ENCODE peak calls at places on chromosomes 12 and 14, in nine cellular contexts. E, F, Z, J, G, D, Q, V and N are unnamed samples.

GRCh38 chr14:50920482-50921225 is 23.6 kb downstream of the PYGL start:
- DNase-seq in E (no peak), F (no peak), Z (no peak), J (no peak), G (no peak), D (no peak), Q (peak; percentile 78), V (no peak), N (no peak)

GRCh38 chr12:19712041-19712440 is 272.7 kb downstream of the AEBP2 start:
- DNase-seq in E (peak; percentile 33), F (no peak), Z (no peak), J (no peak), G (no peak), D (no peak), Q (peak; percentile 88), V (no peak), N (no peak)

GRCh38 chr12:101172316-101172715 is 37.7 kb downstream of the SLC5A8 start:
- DNase-seq in E (no peak), F (peak; percentile 35), Z (no peak), J (peak; percentile 69), G (no peak), D (peak; percentile 95), Q (no peak), V (peak; percentile 67), N (peak; percentile 8)

GRCh38 chr14:106044515-106044914 is 518.1 kb downstream of the TMEM121 start:
- DNase-seq in E (no peak), F (no peak), Z (no peak), J (no peak), G (no peak), D (no peak), Q (no peak), V (no peak), N (no peak)

GRCh38 chr12:264269-264668 is 1.6 kb upstream of the SLC6A13 start:
- DNase-seq in E (no peak), F (no peak), Z (no peak), J (no peak), G (no peak), D (no peak), Q (no peak), V (no peak), N (no peak)

GRCh38 chr14:104307246-104307626 is 168.8 kb downstream of the KIF26A start:
- DNase-seq in E (no peak), F (no peak), Z (no peak), J (no peak), G (peak; percentile 7), D (no peak), Q (no peak), V (no peak), N (no peak)

GRCh38 chr14:100239200-100239839 is 376 bp downstream of the YY1 start:
- DNase-seq in E (no peak), F (no peak), Z (peak; percentile 42), J (no peak), G (peak; percentile 33), D (peak; percentile 60), Q (no peak), V (no peak), N (peak; percentile 44)

GRCh38 chr14:103543140-103543539 is 14.1 kb downstream of the TRMT61A start:
- DNase-seq in E (no peak), F (no peak), Z (no peak), J (no peak), G (no peak), D (no peak), Q (no peak), V (no peak), N (no peak)

GRCh38 chr12:113820842-113821241 is 145.3 kb downstream of the RBM19 start:
- DNase-seq in E (no peak), F (no peak), Z (no peak), J (no peak), G (no peak), D (no peak), Q (no peak), V (no peak), N (no peak)

GRCh38 chr12:5204271-5204670 is 160.6 kb downstream of the KCNA5 start:
- DNase-seq in E (no peak), F (peak; percentile 18), Z (no peak), J (no peak), G (no peak), D (peak; percentile 91), Q (no peak), V (no peak), N (no peak)

GRCh38 chr12:44774815-44775411 is 101.2 kb downstream of the NELL2 start:
- DNase-seq in E (peak; percentile 15), F (no peak), Z (no peak), J (peak; percentile 91), G (no peak), D (peak; percentile 94), Q (no peak), V (peak; percentile 74), N (peak; percentile 60)

GRCh38 chr14:52950898-52951729 is at the start of gene FERMT2:
- DNase-seq in E (peak; percentile 57), F (peak; percentile 10), Z (peak; percentile 93), J (peak; percentile 91), G (peak; percentile 92), D (peak; percentile 96), Q (peak; percentile 91), V (peak; percentile 90), N (peak; percentile 93)

GRCh38 chr12:64450711-64451486 is 1.0 kb upstream of the TBK1 start:
- DNase-seq in E (no peak), F (peak; percentile 28), Z (no peak), J (no peak), G (no peak), D (peak; percentile 76), Q (peak; percentile 19), V (peak; percentile 54), N (no peak)

GRCh38 chr12:64451687-64452558 is at the start of gene TBK1:
- DNase-seq in E (peak; percentile 67), F (peak; percentile 92), Z (peak; percentile 91), J (peak; percentile 95), G (peak; percentile 91), D (peak; percentile 98), Q (peak; percentile 86), V (peak; percentile 94), N (peak; percentile 97)

GRCh38 chr12:64456119-64456518 is 4.2 kb downstream of the TBK1 start:
- DNase-seq in E (no peak), F (no peak), Z (no peak), J (no peak), G (no peak), D (no peak), Q (no peak), V (no peak), N (no peak)

GRCh38 chr12:64450057-64450640 is 1.8 kb upstream of the TBK1 start:
- DNase-seq in E (no peak), F (no peak), Z (no peak), J (no peak), G (no peak), D (no peak), Q (no peak), V (no peak), N (no peak)

GRCh38 chr12:64452559-64453329 is 824 bp downstream of the TBK1 start:
- DNase-seq in E (peak; percentile 52), F (peak; percentile 37), Z (no peak), J (no peak), G (no peak), D (no peak), Q (peak; percentile 90), V (no peak), N (no peak)
- TF ChIP-seq CTCF in E (no peak), F (no peak), Z (no peak), J (no peak), G (no peak), D (no peak), Q (no peak), V (no peak), N (no peak)

GRCh38 chr12:120540445-120540844 is 6.3 kb downstream of the RNF10 start:
- DNase-seq in E (no peak), F (peak; percentile 30), Z (no peak), J (no peak), G (no peak), D (no peak), Q (no peak), V (no peak), N (no peak)
- H3K27ac ChIP-seq in E (no peak overlapping the region), F (peak overlapping the region; percentile 92), Z (peak overlapping the region; percentile 92), J (no peak overlapping the region), G (peak overlapping the region; percentile 96), D (no peak overlapping the region), Q (peak overlapping the region; percentile 16), V (peak overlapping the region; percentile 14), N (peak overlapping the region; percentile 83)

GRCh38 chr14:73311710-73312035 is 74.4 kb downstream of the PAPLN start:
- DNase-seq in E (no peak), F (no peak), Z (no peak), J (no peak), G (no peak), D (no peak), Q (no peak), V (no peak), N (no peak)
- H3K36me3 ChIP-seq in E (no peaks in the 10 kb centered on the region), F (no peaks in the 10 kb centered on the region), Z (no peaks in the 10 kb centered on the region), J (no peaks in the 10 kb centered on the region), G (no peaks in the 10 kb centered on the region), D (peaks cover 12% of the 10 kb centered on the region), Q (no peaks in the 10 kb centered on the region), V (no peaks in the 10 kb centered on the region), N (no peaks in the 10 kb centered on the region)

GRCh38 chr14:54981698-54982097 is 45.2 kb downstream of the WDHD1 start:
- DNase-seq in E (no peak), F (no peak), Z (no peak), J (no peak), G (no peak), D (no peak), Q (peak; percentile 41), V (no peak), N (no peak)
- TF ChIP-seq CTCF in E (no peak), F (no peak), Z (no peak), J (no peak), G (peak; percentile 41), D (peak; percentile 57), Q (no peak), V (no peak), N (no peak)

GRCh38 chr12:104138747-104139186 is 757 bp upstream of the NFYB start:
- DNase-seq in E (no peak), F (no peak), Z (peak; percentile 28), J (no peak), G (peak; percentile 20), D (peak; percentile 71), Q (peak; percentile 17), V (no peak), N (no peak)
- H3K27ac ChIP-seq in E (peak overlapping the region; percentile 40), F (no peak overlapping the region), Z (peak overlapping the region; percentile 97), J (peak overlapping the region; percentile 54), G (peak overlapping the region; percentile 93), D (no peak overlapping the region), Q (peak overlapping the region; percentile 61), V (peak overlapping the region; percentile 80), N (no peak overlapping the region)